ENCODE peak calls at places on chromosomes 6 and 20, in eight cellular contexts. I is heart left ventricle; L is lung; F is cardiac muscle cell; H is CD8-positive, alpha-beta T cell; B is progenitor cell of endocrine pancreas; Q is OCI-LY7; T is gastrocnemius medialis. Y is an unnamed sample.

GRCh38 chr20:15399781-15400180 is 1062.4 kb upstream of the FLRT3 start:
- DNase-seq in I (no peak), L (no peak), F (no peak), H (no peak), B (no peak), Q (no peak), T (no peak), Y (no peak)

GRCh38 chr20:25218109-25218486 is 22.6 kb downstream of the ENTPD6 start:
- DNase-seq in I (no peak), L (no peak), F (no peak), H (no peak), B (no peak), Q (no peak), T (no peak), Y (no peak)

GRCh38 chr6:5626727-5627426 is 365.6 kb downstream of the FARS2 start:
- DNase-seq in I (no peak), L (no peak), F (no peak), H (peak), B (no peak), Q (peak), T (no peak), Y (no peak)

GRCh38 chr20:53390780-53391179 is 202.9 kb downstream of the ZNF217 start:
- DNase-seq in I (no peak), L (no peak), F (no peak), H (no peak), B (no peak), Q (no peak), T (no peak), Y (no peak)

GRCh38 chr20:39117486-39117885 is 155.3 kb downstream of the DHX35 start:
- DNase-seq in I (no peak), L (no peak), F (peak), H (no peak), B (no peak), Q (no peak), T (no peak), Y (no peak)

GRCh38 chr20:59738851-59739250 is 134.5 kb downstream of the PHACTR3 start:
- DNase-seq in I (no peak), L (no peak), F (no peak), H (no peak), B (no peak), Q (no peak), T (no peak), Y (no peak)

GRCh38 chr6:147204060-147204785 is at the start of gene STXBP5:
- DNase-seq in I (peak), L (peak), F (peak), H (peak), B (peak), Q (peak), T (peak), Y (peak)

GRCh38 chr6:149711711-149712110 is 6.2 kb downstream of the LATS1 start:
- DNase-seq in I (no peak), L (no peak), F (no peak), H (no peak), B (no peak), Q (no peak), T (no peak), Y (no peak)

GRCh38 chr6:166728884-166729530 is 102.0 kb upstream of the RPS6KA2 start:
- DNase-seq in I (no peak), L (no peak), F (no peak), H (no peak), B (no peak), Q (no peak), T (no peak), Y (no peak)

GRCh38 chr6:170274713-170275560 is 15.9 kb downstream of the DLL1 start:
- DNase-seq in I (peak), L (no peak), F (no peak), H (no peak), B (no peak), Q (no peak), T (no peak), Y (no peak)

GRCh38 chr6:64084201-64084663 is 448.6 kb downstream of the PHF3 start:
- DNase-seq in I (no peak), L (no peak), F (no peak), H (no peak), B (no peak), Q (no peak), T (no peak), Y (no peak)

GRCh38 chr20:5222919-5223634 is 93.7 kb downstream of the PROKR2 start:
- DNase-seq in I (peak), L (peak), F (peak), H (peak), B (peak), Q (peak), T (no peak), Y (no peak)

GRCh38 chr6:166514196-166514595 is 72.3 kb downstream of the RAMACL start:
- DNase-seq in I (no peak), L (peak), F (no peak), H (no peak), B (no peak), Q (no peak), T (no peak), Y (no peak)

GRCh38 chr20:48682529-48683385 is 145.0 kb downstream of the PREX1 start:
- DNase-seq in I (peak), L (peak), F (peak), H (no peak), B (peak), Q (no peak), T (peak), Y (peak)

GRCh38 chr6:70520575-70520974 is 46.2 kb upstream of the SDHAF4 start:
- DNase-seq in I (no peak), L (no peak), F (peak), H (no peak), B (no peak), Q (peak), T (no peak), Y (no peak)

GRCh38 chr6:129708496-129709216 is 1.3 kb downstream of the ARHGAP18 start:
- DNase-seq in I (no peak), L (no peak), F (no peak), H (no peak), B (no peak), Q (no peak), T (no peak), Y (no peak)

GRCh38 chr6:106146852-106147351 is 60.8 kb downstream of the PRDM1 start:
- DNase-seq in I (no peak), L (no peak), F (no peak), H (no peak), B (no peak), Q (no peak), T (no peak), Y (no peak)

GRCh38 chr6:43836507-43836906 is 66.5 kb downstream of the VEGFA start:
- DNase-seq in I (no peak), L (no peak), F (no peak), H (no peak), B (no peak), Q (no peak), T (no peak), Y (no peak)

GRCh38 chr6:115750946-115751345 is 309.7 kb downstream of the FRK start:
- DNase-seq in I (no peak), L (no peak), F (no peak), H (no peak), B (no peak), Q (no peak), T (no peak), Y (no peak)

GRCh38 chr6:99790679-99791078 is 184.0 kb downstream of the PRDM13 start:
- DNase-seq in I (no peak), L (no peak), F (no peak), H (no peak), B (no peak), Q (peak), T (no peak), Y (no peak)

GRCh38 chr6:119726086-119726485 is 376.5 kb upstream of the MAN1A1 start:
- DNase-seq in I (no peak), L (no peak), F (no peak), H (no peak), B (no peak), Q (no peak), T (no peak), Y (no peak)

GRCh38 chr6:119716668-119717270 is 367.2 kb upstream of the MAN1A1 start:
- DNase-seq in I (no peak), L (no peak), F (no peak), H (no peak), B (no peak), Q (no peak), T (no peak), Y (no peak)

GRCh38 chr6:119717942-119718341 is 368.4 kb upstream of the MAN1A1 start:
- DNase-seq in I (no peak), L (no peak), F (no peak), H (no peak), B (no peak), Q (no peak), T (no peak), Y (no peak)

DNA sequence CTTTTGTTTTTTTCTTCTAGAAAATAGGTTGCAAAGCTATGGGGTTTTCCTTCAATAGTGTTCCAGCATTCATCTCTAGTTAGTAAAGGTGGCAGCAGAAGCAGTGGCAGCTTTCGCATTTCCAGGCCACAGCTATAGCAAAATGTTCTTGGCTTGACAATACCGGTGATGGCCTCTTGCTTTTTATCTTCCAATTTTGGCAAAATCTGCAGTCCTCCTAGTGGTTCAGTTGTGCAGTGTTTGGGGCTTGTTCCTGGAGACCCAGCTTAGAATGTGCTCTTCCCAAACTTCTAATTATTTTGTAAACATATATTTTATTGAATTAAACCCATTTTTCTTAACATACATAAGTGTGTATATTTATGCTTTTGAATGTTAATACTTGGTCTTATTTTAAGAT is 370.6 kb upstream of the MAN1A1 start:
- DNase-seq in I (no peak), L (no peak), F (peak), H (no peak), B (no peak), Q (peak), T (no peak), Y (no peak)
- TF ChIP-seq CTCF in I (no peak), L (no peak), F (no peak), H (no peak), B (peak), Q (peak), T (no peak), Y (peak)

GRCh38 chr6:55969501-55969900 is 94.1 kb upstream of the BMP5 start:
- DNase-seq in I (no peak), L (no peak), F (no peak), H (no peak), B (no peak), Q (no peak), T (no peak), Y (no peak)
- TF ChIP-seq CTCF in I (no peak), L (no peak), F (no peak), H (no peak), B (no peak), Q (no peak), T (no peak), Y (no peak)

DNA sequence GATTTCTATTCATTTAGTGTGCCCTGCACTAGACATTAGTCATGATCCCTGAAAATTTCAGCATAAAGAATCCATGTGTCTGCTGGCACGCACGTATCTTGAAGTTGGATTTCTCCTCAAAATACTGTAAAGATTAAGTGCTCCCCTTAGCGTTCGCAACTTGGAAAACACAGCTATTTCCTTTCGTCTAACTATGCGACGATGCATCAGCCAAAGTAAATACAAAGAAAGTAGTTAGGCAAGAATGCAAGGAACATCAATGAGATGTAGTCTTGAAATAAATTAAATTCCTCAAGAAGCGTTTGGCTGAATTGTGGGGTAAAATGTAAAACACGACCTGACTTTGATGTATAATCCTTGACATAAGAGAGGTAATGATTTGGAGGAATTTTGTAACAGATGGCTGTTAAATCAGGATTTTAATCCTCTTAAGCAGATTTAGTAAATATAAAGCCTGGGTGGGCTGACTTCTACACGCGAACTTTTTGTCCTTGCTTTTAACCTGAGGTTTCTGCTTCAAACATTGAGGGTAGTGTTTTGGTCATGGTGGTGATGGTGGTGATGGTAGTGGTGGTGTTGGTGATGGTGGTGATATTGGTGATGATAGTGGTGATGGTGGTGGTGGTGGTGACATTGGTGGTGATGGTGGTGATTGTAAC is 88.2 kb downstream of the FOXF2 start:
- DNase-seq in I (no peak), L (no peak), F (peak), H (no peak), B (no peak), Q (no peak), T (no peak), Y (no peak)
- TF ChIP-seq CTCF in I (no peak), L (no peak), F (peak), H (no peak), B (no peak), Q (no peak), T (no peak), Y (no peak)

GRCh38 chr20:63326314-63327228 is 33.6 kb downstream of the COL20A1 start:
- DNase-seq in I (peak), L (no peak), F (no peak), H (peak), B (no peak), Q (peak), T (no peak), Y (no peak)

GRCh38 chr20:63329331-63330083 is 31.6 kb downstream of the CHRNA4 start:
- DNase-seq in I (no peak), L (no peak), F (no peak), H (peak), B (no peak), Q (no peak), T (no peak), Y (no peak)

GRCh38 chr20:63327229-63327745 is 33.9 kb downstream of the CHRNA4 start:
- DNase-seq in I (peak), L (no peak), F (no peak), H (peak), B (no peak), Q (no peak), T (no peak), Y (no peak)

GRCh38 chr20:63328716-63329275 is 32.4 kb downstream of the CHRNA4 start:
- DNase-seq in I (peak), L (no peak), F (no peak), H (peak), B (no peak), Q (no peak), T (no peak), Y (no peak)

GRCh38 chr20:63328026-63328700 is 33.0 kb downstream of the CHRNA4 start:
- DNase-seq in I (peak), L (no peak), F (no peak), H (peak), B (no peak), Q (peak), T (no peak), Y (no peak)
- TF ChIP-seq CTCF in I (no peak), L (no peak), F (no peak), H (no peak), B (no peak), Q (no peak), T (no peak), Y (no peak)

GRCh38 chr20:51333446-51333845 is 209.1 kb downstream of the NFATC2 start:
- DNase-seq in I (no peak), L (no peak), F (no peak), H (no peak), B (no peak), Q (no peak), T (no peak), Y (no peak)

GRCh38 chr20:51333971-51334370 is 208.5 kb downstream of the NFATC2 start:
- DNase-seq in I (no peak), L (no peak), F (no peak), H (no peak), B (no peak), Q (no peak), T (no peak), Y (no peak)

GRCh38 chr20:51334609-51335008 is 207.9 kb downstream of the NFATC2 start:
- DNase-seq in I (no peak), L (no peak), F (no peak), H (no peak), B (no peak), Q (no peak), T (no peak), Y (no peak)

GRCh38 chr20:51337126-51337805 is 205.3 kb downstream of the NFATC2 start:
- DNase-seq in I (no peak), L (no peak), F (no peak), H (no peak), B (no peak), Q (no peak), T (no peak), Y (no peak)

GRCh38 chr20:51335329-51335841 is 207.1 kb downstream of the NFATC2 start:
- DNase-seq in I (no peak), L (no peak), F (peak), H (no peak), B (no peak), Q (no peak), T (no peak), Y (no peak)
- TF ChIP-seq CTCF in I (no peak), L (no peak), F (peak), H (no peak), B (no peak), Q (no peak), T (no peak), Y (no peak)

DNA sequence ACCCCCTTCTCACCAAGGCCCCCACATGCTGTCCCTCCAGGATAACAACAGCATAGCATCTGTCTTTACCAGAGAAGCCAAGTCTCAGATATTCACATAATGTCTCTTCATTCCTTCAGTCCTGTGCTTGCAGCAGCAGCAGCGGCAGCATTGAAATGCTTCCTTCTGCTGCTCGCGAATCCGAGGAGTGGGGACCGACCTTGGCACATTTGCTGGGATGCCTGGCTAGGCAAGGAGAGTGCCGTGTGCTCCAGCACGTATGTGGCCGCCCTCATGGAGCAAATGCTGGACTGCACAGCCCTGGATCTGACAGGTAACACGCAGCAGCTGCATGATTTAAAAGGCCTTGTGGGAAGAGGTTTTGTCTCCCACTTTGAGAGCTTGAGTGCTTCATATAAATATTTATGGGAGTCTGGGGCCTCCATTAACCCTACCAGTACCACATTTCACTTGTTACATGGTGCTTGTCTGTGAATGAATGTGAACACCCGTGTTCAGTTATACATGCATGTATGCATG is 9.9 kb downstream of the MAFB start:
- DNase-seq in I (no peak), L (no peak), F (no peak), H (no peak), B (no peak), Q (no peak), T (no peak), Y (no peak)
- TF ChIP-seq CTCF in I (no peak), L (no peak), F (no peak), H (no peak), B (no peak), Q (no peak), T (no peak), Y (no peak)

DNA sequence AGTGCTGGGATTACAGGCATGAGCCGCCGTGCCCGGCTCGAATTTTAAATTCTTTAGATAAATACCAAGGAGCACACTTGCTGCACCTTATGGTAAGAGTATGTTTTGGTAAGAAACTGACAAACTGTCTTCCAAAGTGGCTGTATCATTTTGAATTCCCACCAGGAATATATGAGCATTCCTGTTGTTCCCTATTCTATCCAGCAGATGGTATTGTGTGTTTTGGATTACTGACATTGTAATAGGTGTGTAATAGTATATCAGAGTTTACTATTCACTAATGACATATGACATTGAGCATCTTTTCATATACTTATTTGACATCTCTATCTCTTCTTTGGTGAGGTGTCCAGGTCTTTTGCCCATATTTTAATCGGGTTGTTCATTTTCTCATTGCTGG is 40.5 kb downstream of the TGM6 start:
- DNase-seq in I (no peak), L (no peak), F (peak), H (no peak), B (no peak), Q (no peak), T (no peak), Y (no peak)
- TF ChIP-seq CTCF in I (no peak), L (no peak), F (peak), H (no peak), B (peak), Q (no peak), T (no peak), Y (peak)

Y was measured in type B pancreatic cell.